ENCODE peak calls at places on chromosomes 16 and 17, in seven cellular contexts. One of them, this sample, is unnamed.

GRCh38 chr16:47848481-47849109 is 307.2 kb downstream of the ABCC12 start:
- DNase-seq in choroid plexus epithelial cell: peak; percentile 72
- DNase-seq in cardiac muscle cell: peak; percentile 13
- DNase-seq in astrocyte of the cerebellum: peak; percentile 34
- DNase-seq in AG04449: no peak
- DNase-seq in transverse colon: no peak
- DNase-seq in spleen: no peak
- DNase-seq in this sample: peak; percentile 95

GRCh38 chr17:47423406-47424295 is 99.9 kb downstream of the EFCAB13 start:
- DNase-seq in cardiac muscle cell: peak; percentile 13
- DNase-seq in spleen: peak; percentile 75
- DNase-seq in choroid plexus epithelial cell: peak; percentile 5
- DNase-seq in transverse colon: peak; percentile 58
- DNase-seq in AG04449: no peak
- DNase-seq in astrocyte of the cerebellum: no peak
- DNase-seq in this sample: no peak

GRCh38 chr16:4494746-4495490 is 18.7 kb downstream of the HMOX2 start:
- DNase-seq in choroid plexus epithelial cell: peak; percentile 80
- DNase-seq in astrocyte of the cerebellum: no peak
- DNase-seq in cardiac muscle cell: peak; percentile 68
- DNase-seq in transverse colon: no peak
- DNase-seq in spleen: no peak
- DNase-seq in AG04449: no peak
- DNase-seq in this sample: peak; percentile 97

GRCh38 chr17:13171790-13172189 is 154.0 kb upstream of the ELAC2 start:
- DNase-seq in transverse colon: no peak
- DNase-seq in spleen: no peak
- DNase-seq in astrocyte of the cerebellum: no peak
- DNase-seq in AG04449: no peak
- DNase-seq in cardiac muscle cell: no peak
- DNase-seq in choroid plexus epithelial cell: no peak
- DNase-seq in this sample: no peak

GRCh38 chr16:4748682-4749411 is 14.5 kb downstream of the DNAAF8 start:
- DNase-seq in transverse colon: no peak
- DNase-seq in spleen: no peak
- DNase-seq in choroid plexus epithelial cell: no peak
- DNase-seq in AG04449: no peak
- DNase-seq in cardiac muscle cell: no peak
- DNase-seq in astrocyte of the cerebellum: no peak
- DNase-seq in this sample: no peak

GRCh38 chr16:11399261-11399831 is 54.1 kb downstream of the RMI2 start:
- DNase-seq in transverse colon: no peak
- DNase-seq in astrocyte of the cerebellum: no peak
- DNase-seq in spleen: peak; percentile 65
- DNase-seq in cardiac muscle cell: no peak
- DNase-seq in AG04449: no peak
- DNase-seq in choroid plexus epithelial cell: no peak
- DNase-seq in this sample: no peak

GRCh38 chr17:12983986-12984932 is 33.6 kb downstream of the ELAC2 start:
- DNase-seq in cardiac muscle cell: peak; percentile 82
- DNase-seq in astrocyte of the cerebellum: peak; percentile 99
- DNase-seq in AG04449: peak; percentile 59
- DNase-seq in transverse colon: peak; percentile 19
- DNase-seq in spleen: peak; percentile 44
- DNase-seq in choroid plexus epithelial cell: peak; percentile 56
- DNase-seq in this sample: no peak

GRCh38 chr16:53822936-53823529 is 119.1 kb downstream of the FTO start:
- DNase-seq in transverse colon: no peak
- DNase-seq in AG04449: no peak
- DNase-seq in cardiac muscle cell: peak; percentile 49
- DNase-seq in astrocyte of the cerebellum: no peak
- DNase-seq in choroid plexus epithelial cell: peak; percentile 60
- DNase-seq in spleen: no peak
- DNase-seq in this sample: no peak

GRCh38 chr16:22293137-22294106 is 3.8 kb upstream of the POLR3E start:
- DNase-seq in transverse colon: no peak
- DNase-seq in spleen: peak; percentile 6
- DNase-seq in AG04449: no peak
- DNase-seq in astrocyte of the cerebellum: no peak
- DNase-seq in cardiac muscle cell: no peak
- DNase-seq in choroid plexus epithelial cell: no peak
- DNase-seq in this sample: no peak

GRCh38 chr17:44400226-44400847 is 10.9 kb upstream of the ITGA2B start:
- DNase-seq in cardiac muscle cell: peak; percentile 47
- DNase-seq in choroid plexus epithelial cell: peak; percentile 68
- DNase-seq in AG04449: no peak
- DNase-seq in transverse colon: no peak
- DNase-seq in spleen: no peak
- DNase-seq in astrocyte of the cerebellum: peak; percentile 6
- DNase-seq in this sample: peak; percentile 18

GRCh38 chr16:17194190-17194780 is 276.5 kb downstream of the XYLT1 start:
- DNase-seq in choroid plexus epithelial cell: no peak
- DNase-seq in AG04449: no peak
- DNase-seq in transverse colon: peak; percentile 65
- DNase-seq in cardiac muscle cell: peak; percentile 13
- DNase-seq in astrocyte of the cerebellum: no peak
- DNase-seq in spleen: peak; percentile 86
- DNase-seq in this sample: no peak

GRCh38 chr17:36195474-36196098 is 972 bp downstream of the CCL3L1 start:
- DNase-seq in choroid plexus epithelial cell: peak; percentile 20
- DNase-seq in spleen: no peak
- DNase-seq in cardiac muscle cell: no peak
- DNase-seq in AG04449: no peak
- DNase-seq in astrocyte of the cerebellum: no peak
- DNase-seq in transverse colon: no peak
- DNase-seq in this sample: no peak

GRCh38 chr16:67441907-67442306 is 11.0 kb downstream of the HSD11B2 start:
- DNase-seq in spleen: no peak
- DNase-seq in AG04449: no peak
- DNase-seq in cardiac muscle cell: no peak
- DNase-seq in choroid plexus epithelial cell: peak; percentile 40
- DNase-seq in astrocyte of the cerebellum: no peak
- DNase-seq in transverse colon: no peak
- DNase-seq in this sample: no peak

GRCh38 chr16:19115148-19116021 is 1.6 kb downstream of the ITPRIPL2 start:
- DNase-seq in spleen: no peak
- DNase-seq in transverse colon: no peak
- DNase-seq in cardiac muscle cell: no peak
- DNase-seq in choroid plexus epithelial cell: no peak
- DNase-seq in astrocyte of the cerebellum: no peak
- DNase-seq in AG04449: no peak
- DNase-seq in this sample: no peak

GRCh38 chr17:77356690-77357201 is 216.0 kb downstream of the SEC14L1 start:
- DNase-seq in transverse colon: no peak
- DNase-seq in spleen: no peak
- DNase-seq in AG04449: no peak
- DNase-seq in cardiac muscle cell: peak; percentile 25
- DNase-seq in astrocyte of the cerebellum: no peak
- DNase-seq in choroid plexus epithelial cell: no peak
- DNase-seq in this sample: no peak

GRCh38 chr17:65783845-65784334 is 222.4 kb upstream of the AXIN2 start:
- DNase-seq in astrocyte of the cerebellum: peak; percentile 93
- DNase-seq in transverse colon: peak; percentile 32
- DNase-seq in AG04449: peak; percentile 60
- DNase-seq in choroid plexus epithelial cell: peak; percentile 94
- DNase-seq in spleen: no peak
- DNase-seq in cardiac muscle cell: peak; percentile 93
- DNase-seq in this sample: peak; percentile 85

GRCh38 chr16:78122774-78123315 is 23.4 kb downstream of the WWOX start:
- DNase-seq in AG04449: no peak
- DNase-seq in astrocyte of the cerebellum: peak; percentile 44
- DNase-seq in transverse colon: no peak
- DNase-seq in cardiac muscle cell: peak; percentile 75
- DNase-seq in choroid plexus epithelial cell: peak; percentile 65
- DNase-seq in spleen: no peak
- DNase-seq in this sample: peak; percentile 54

GRCh38 chr17:27576429-27577123 is 54.4 kb upstream of the LGALS9 start:
- DNase-seq in choroid plexus epithelial cell: no peak
- DNase-seq in spleen: no peak
- DNase-seq in cardiac muscle cell: peak; percentile 45
- DNase-seq in transverse colon: no peak
- DNase-seq in AG04449: no peak
- DNase-seq in astrocyte of the cerebellum: no peak
- DNase-seq in this sample: no peak

GRCh38 chr16:56632848-56633365 is 448 bp downstream of the MT1M start:
- DNase-seq in transverse colon: no peak
- DNase-seq in choroid plexus epithelial cell: no peak
- DNase-seq in astrocyte of the cerebellum: no peak
- DNase-seq in AG04449: no peak
- DNase-seq in spleen: no peak
- DNase-seq in cardiac muscle cell: no peak
- DNase-seq in this sample: no peak

GRCh38 chr17:31313982-31314787 is at the start of gene EVI2B:
- DNase-seq in AG04449: no peak
- DNase-seq in cardiac muscle cell: peak; percentile 75
- DNase-seq in astrocyte of the cerebellum: no peak
- DNase-seq in choroid plexus epithelial cell: peak; percentile 80
- DNase-seq in transverse colon: no peak
- DNase-seq in spleen: no peak
- DNase-seq in this sample: peak; percentile 90

GRCh38 chr16:24396350-24397271 is 140.5 kb downstream of the CACNG3 start:
- DNase-seq in astrocyte of the cerebellum: no peak
- DNase-seq in AG04449: no peak
- DNase-seq in choroid plexus epithelial cell: no peak
- DNase-seq in spleen: no peak
- DNase-seq in transverse colon: no peak
- DNase-seq in cardiac muscle cell: no peak
- DNase-seq in this sample: no peak

GRCh38 chr16:12096828-12097522 is 120.4 kb downstream of the SNX29 start:
- DNase-seq in choroid plexus epithelial cell: no peak
- DNase-seq in cardiac muscle cell: no peak
- DNase-seq in transverse colon: no peak
- DNase-seq in astrocyte of the cerebellum: no peak
- DNase-seq in spleen: peak; percentile 47
- DNase-seq in AG04449: no peak
- DNase-seq in this sample: no peak

GRCh38 chr17:76139801-76140660 is 1.0 kb downstream of the FOXJ1 start:
- DNase-seq in transverse colon: peak; percentile 49
- DNase-seq in AG04449: no peak
- DNase-seq in choroid plexus epithelial cell: no peak
- DNase-seq in cardiac muscle cell: no peak
- DNase-seq in spleen: peak; percentile 83
- DNase-seq in astrocyte of the cerebellum: no peak
- DNase-seq in this sample: no peak

GRCh38 chr16:19595043-19595767 is 39.7 kb downstream of the VPS35L start:
- DNase-seq in choroid plexus epithelial cell: peak; percentile 92
- DNase-seq in transverse colon: no peak
- DNase-seq in cardiac muscle cell: peak; percentile 87
- DNase-seq in AG04449: peak; percentile 88
- DNase-seq in spleen: no peak
- DNase-seq in astrocyte of the cerebellum: peak; percentile 59
- DNase-seq in this sample: peak; percentile 85

GRCh38 chr17:72404872-72405271 is 284.1 kb downstream of the SOX9 start:
- DNase-seq in choroid plexus epithelial cell: peak; percentile 44
- DNase-seq in astrocyte of the cerebellum: no peak
- DNase-seq in cardiac muscle cell: peak; percentile 56
- DNase-seq in AG04449: no peak
- DNase-seq in transverse colon: no peak
- DNase-seq in spleen: no peak
- DNase-seq in this sample: no peak

GRCh38 chr16:69820926-69821541 is 58.9 kb downstream of the WWP2 start:
- DNase-seq in cardiac muscle cell: peak; percentile 37
- DNase-seq in choroid plexus epithelial cell: no peak
- DNase-seq in spleen: no peak
- DNase-seq in transverse colon: no peak
- DNase-seq in astrocyte of the cerebellum: no peak
- DNase-seq in AG04449: no peak
- DNase-seq in this sample: no peak

DNA sequence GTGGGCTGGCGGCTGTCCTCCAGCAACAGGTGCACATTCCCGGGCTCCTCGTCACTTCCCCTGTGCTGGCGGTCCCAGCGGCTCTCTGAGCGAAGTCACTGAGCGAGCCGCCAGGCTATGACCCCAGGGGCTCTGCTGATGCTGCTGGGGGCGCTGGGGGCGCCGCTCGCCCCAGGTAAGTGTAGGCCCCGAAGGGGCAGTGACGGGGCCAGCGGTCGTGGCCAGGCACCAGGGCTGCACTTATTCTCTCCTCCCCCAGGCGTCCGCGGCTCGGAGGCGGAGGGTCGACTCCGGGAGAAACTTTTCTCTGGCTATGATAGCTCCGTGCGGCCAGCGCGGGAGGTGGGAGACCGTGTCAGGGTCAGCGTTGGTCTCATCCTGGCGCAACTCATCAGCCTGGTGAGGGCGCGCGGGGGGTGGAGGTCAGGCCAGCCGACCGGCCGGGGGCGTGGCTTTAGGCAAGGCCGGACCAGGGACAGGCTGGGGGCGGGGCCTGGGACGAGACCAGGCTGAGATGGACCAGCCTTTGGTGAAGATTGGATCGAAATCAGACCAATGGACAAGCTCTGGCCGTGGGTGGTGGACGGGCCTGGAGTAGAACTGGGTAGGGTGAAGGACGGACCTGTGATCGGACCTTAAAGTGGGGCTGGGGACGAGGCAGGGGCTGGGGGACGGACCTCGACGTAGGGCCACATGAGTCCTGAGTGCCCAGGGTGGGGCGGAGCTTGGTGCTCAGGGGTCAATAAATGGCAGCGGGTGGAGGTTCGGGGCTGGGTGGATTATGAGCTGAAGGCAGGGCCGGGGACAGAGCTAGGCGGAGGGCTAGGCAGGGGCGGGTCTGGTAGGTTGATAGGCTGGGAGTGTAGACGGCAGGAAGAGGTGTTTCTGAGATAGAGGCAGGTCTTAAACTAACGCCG is at the start of gene CHRNB1:
- DNase-seq in transverse colon: peak; percentile 91
- DNase-seq in AG04449: no peak
- DNase-seq in cardiac muscle cell: peak; percentile 46
- DNase-seq in spleen: peak; percentile 92
- DNase-seq in astrocyte of the cerebellum: no peak
- DNase-seq in choroid plexus epithelial cell: no peak
- DNase-seq in this sample: peak; percentile 37
- TF ChIP-seq CTCF in transverse colon: no peak
- TF ChIP-seq CTCF in AG04449: no peak
- TF ChIP-seq CTCF in cardiac muscle cell: no peak
- TF ChIP-seq CTCF in spleen: no peak
- TF ChIP-seq CTCF in astrocyte of the cerebellum: no peak
- TF ChIP-seq CTCF in choroid plexus epithelial cell: peak; percentile 15
- TF ChIP-seq CTCF in this sample: no peak

GRCh38 chr17:20896153-20896649 is 146.6 kb downstream of the USP22 start:
- DNase-seq in choroid plexus epithelial cell: peak; percentile 27
- DNase-seq in AG04449: no peak
- DNase-seq in cardiac muscle cell: peak; percentile 40
- DNase-seq in spleen: no peak
- DNase-seq in transverse colon: peak; percentile 13
- DNase-seq in astrocyte of the cerebellum: no peak
- DNase-seq in this sample: no peak
- H3K4me3 ChIP-seq in choroid plexus epithelial cell: no peak overlapping the region
- H3K4me3 ChIP-seq in AG04449: no peak overlapping the region
- H3K4me3 ChIP-seq in cardiac muscle cell: no peak overlapping the region
- H3K4me3 ChIP-seq in spleen: no peak overlapping the region
- H3K4me3 ChIP-seq in transverse colon: no peak overlapping the region
- H3K4me3 ChIP-seq in astrocyte of the cerebellum: no peak overlapping the region
- H3K4me3 ChIP-seq in this sample: no peak overlapping the region

GRCh38 chr16:50676684-50677225 is 4.4 kb downstream of the SNX20 start:
- DNase-seq in choroid plexus epithelial cell: no peak
- DNase-seq in astrocyte of the cerebellum: no peak
- DNase-seq in AG04449: no peak
- DNase-seq in spleen: peak; percentile 63
- DNase-seq in cardiac muscle cell: no peak
- DNase-seq in transverse colon: no peak
- DNase-seq in this sample: no peak
- TF ChIP-seq CTCF in choroid plexus epithelial cell: no peak
- TF ChIP-seq CTCF in astrocyte of the cerebellum: no peak
- TF ChIP-seq CTCF in AG04449: no peak
- TF ChIP-seq CTCF in spleen: no peak
- TF ChIP-seq CTCF in cardiac muscle cell: no peak
- TF ChIP-seq CTCF in transverse colon: no peak
- TF ChIP-seq CTCF in this sample: no peak

GRCh38 chr17:48583708-48584582 is 5.8 kb upstream of the HOXB4 start:
- DNase-seq in transverse colon: no peak
- DNase-seq in astrocyte of the cerebellum: no peak
- DNase-seq in spleen: no peak
- DNase-seq in cardiac muscle cell: no peak
- DNase-seq in AG04449: no peak
- DNase-seq in choroid plexus epithelial cell: no peak
- DNase-seq in this sample: no peak
- H3K4me3 ChIP-seq in transverse colon: no peak overlapping the region
- H3K4me3 ChIP-seq in astrocyte of the cerebellum: peak overlapping the region; percentile 50
- H3K4me3 ChIP-seq in spleen: no peak overlapping the region
- H3K4me3 ChIP-seq in cardiac muscle cell: no peak overlapping the region
- H3K4me3 ChIP-seq in AG04449: peak overlapping the region; percentile 78
- H3K4me3 ChIP-seq in choroid plexus epithelial cell: no peak overlapping the region
- H3K4me3 ChIP-seq in this sample: no peak overlapping the region

This sample was measured in bronchial epithelial cell.